ENCODE peak calls at places on chromosomes 7 and 10, in six cellular contexts. B is endothelial cell, H is HL-60, V is colonic mucosa, G is NB4, R is sigmoid colon. N is an unnamed sample.

GRCh38 chr7:96202102-96202501 is 119.8 kb downstream of the SLC25A13 start:
- DNase-seq in B (no peak), H (no peak), V (no peak), G (no peak), R (no peak), N (no peak)

GRCh38 chr7:24334627-24335026 is 50.6 kb downstream of the NPY start:
- DNase-seq in B (no peak), H (no peak), V (no peak), G (no peak), R (no peak), N (no peak)

GRCh38 chr7:130473877-130474276 is 18.0 kb upstream of the MEST start:
- DNase-seq in B (no peak), H (no peak), V (no peak), G (no peak), R (no peak), N (no peak)

GRCh38 chr7:54992876-54993490 is 25.8 kb upstream of the EGFR start:
- DNase-seq in B (no peak), H (no peak), V (no peak), G (peak; percentile 20), R (no peak), N (no peak)

GRCh38 chr10:79046991-79047874 is 21.5 kb upstream of the ZMIZ1 start:
- DNase-seq in B (no peak), H (no peak), V (no peak), G (no peak), R (peak; percentile 62), N (peak; percentile 41)

GRCh38 chr10:19014034-19014433 is 34.6 kb upstream of the MALRD1 start:
- DNase-seq in B (no peak), H (no peak), V (no peak), G (no peak), R (no peak), N (no peak)

GRCh38 chr10:91901784-91902677 is 7.3 kb downstream of the FGFBP3 start:
- DNase-seq in B (no peak), H (peak; percentile 78), V (peak; percentile 32), G (peak; percentile 97), R (no peak), N (no peak)

GRCh38 chr7:122884186-122884585 is 2.1 kb downstream of the CADPS2 start:
- DNase-seq in B (no peak), H (no peak), V (no peak), G (no peak), R (no peak), N (no peak)

GRCh38 chr10:13039761-13040160 is 38.2 kb upstream of the CCDC3 start:
- DNase-seq in B (no peak), H (no peak), V (no peak), G (no peak), R (no peak), N (no peak)

GRCh38 chr7:140640060-140640611 is 477 bp downstream of the DENND2A start:
- DNase-seq in B (peak; percentile 68), H (no peak), V (no peak), G (peak; percentile 17), R (peak; percentile 80), N (no peak)

GRCh38 chr10:131048595-131048994 is 262.9 kb downstream of the TCERG1L start:
- DNase-seq in B (no peak), H (no peak), V (no peak), G (no peak), R (no peak), N (no peak)
- TF ChIP-seq CTCF in B (no peak), H (no peak), V (no peak), G (no peak), R (no peak), N (no peak)

DNA sequence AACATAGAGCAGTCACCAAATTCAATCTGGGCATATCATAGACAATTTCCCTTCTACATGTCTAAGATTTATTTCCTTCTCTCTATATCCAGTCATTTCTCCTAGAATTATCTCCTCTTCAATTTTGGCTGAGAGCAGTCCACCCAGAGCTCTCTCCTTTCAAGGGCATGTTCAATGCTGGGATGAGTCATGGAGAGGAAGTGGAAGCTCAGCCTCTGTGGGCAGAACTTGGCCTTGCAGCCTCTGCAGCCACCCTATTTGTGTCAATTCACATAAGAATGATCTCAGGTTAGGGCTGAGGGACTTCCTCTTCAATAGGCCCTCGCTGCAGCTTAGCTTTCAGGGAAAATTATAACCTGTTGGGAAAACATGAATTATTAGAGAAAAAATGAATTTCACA is 560.8 kb downstream of the POM121L12 start:
- DNase-seq in B (no peak), H (no peak), V (no peak), G (peak; percentile 82), R (no peak), N (no peak)
- TF ChIP-seq CTCF in B (no peak), H (no peak), V (no peak), G (peak; percentile 6), R (peak; percentile 11), N (no peak)

GRCh38 chr7:120089968-120090367 is 183.0 kb upstream of the KCND2 start:
- DNase-seq in B (no peak), H (no peak), V (no peak), G (peak; percentile 54), R (no peak), N (no peak)
- TF ChIP-seq CTCF in B (no peak), H (no peak), V (no peak), G (no peak), R (no peak), N (no peak)

GRCh38 chr10:14296081-14296709 is 34.5 kb downstream of the FRMD4A start:
- DNase-seq in B (no peak), H (no peak), V (no peak), G (no peak), R (no peak), N (peak; percentile 55)

GRCh38 chr10:14304029-14304428 is 26.7 kb downstream of the FRMD4A start:
- DNase-seq in B (no peak), H (no peak), V (no peak), G (no peak), R (no peak), N (no peak)

GRCh38 chr10:14299516-14299915 is 31.2 kb downstream of the FRMD4A start:
- DNase-seq in B (no peak), H (no peak), V (no peak), G (no peak), R (no peak), N (no peak)

GRCh38 chr10:14306201-14306600 is 24.5 kb downstream of the FRMD4A start:
- DNase-seq in B (no peak), H (no peak), V (no peak), G (no peak), R (no peak), N (no peak)

GRCh38 chr10:14302035-14302434 is 28.7 kb downstream of the FRMD4A start:
- DNase-seq in B (no peak), H (no peak), V (no peak), G (no peak), R (no peak), N (no peak)
- TF ChIP-seq CTCF in B (peak; percentile 54), H (no peak), V (no peak), G (no peak), R (no peak), N (peak; percentile 36)

DNA sequence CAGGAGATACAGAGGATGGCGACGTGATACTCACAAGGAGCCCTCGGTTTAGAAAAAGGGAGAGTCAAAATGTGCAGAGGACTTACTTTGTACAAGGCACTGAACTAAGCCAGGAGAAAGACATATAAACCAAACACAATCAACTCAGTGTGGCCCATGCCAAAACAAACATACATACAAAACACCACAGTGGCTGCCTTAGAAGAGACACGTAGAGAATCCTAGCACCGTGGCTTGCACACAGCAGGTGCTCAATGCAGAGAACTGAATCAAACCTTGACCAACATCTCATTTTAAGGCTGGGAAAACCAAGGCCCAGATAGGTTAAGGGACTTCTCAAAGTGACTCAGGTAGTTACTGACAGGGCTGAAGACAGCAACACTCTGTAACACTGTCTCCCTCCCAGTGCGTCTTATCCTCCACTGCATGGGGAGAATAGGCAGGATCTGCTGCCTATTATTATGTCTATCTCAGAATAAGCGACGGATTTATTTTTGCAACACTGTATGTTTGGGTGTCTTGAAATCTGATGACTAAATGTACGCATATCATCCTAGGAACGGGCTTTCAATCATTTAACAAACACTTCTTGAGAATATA is 11.0 kb downstream of the SORBS1 start:
- DNase-seq in B (no peak), H (no peak), V (no peak), G (no peak), R (no peak), N (no peak)
- TF ChIP-seq CTCF in B (no peak), H (no peak), V (no peak), G (no peak), R (no peak), N (no peak)

GRCh38 chr10:49001402-49001801 is 61.8 kb upstream of the LRRC18 start:
- DNase-seq in B (no peak), H (no peak), V (no peak), G (no peak), R (no peak), N (no peak)
- TF ChIP-seq CTCF in B (no peak), H (no peak), V (no peak), G (no peak), R (no peak), N (peak; percentile 19)

GRCh38 chr10:116769791-116770190 is 27.4 kb upstream of the HSPA12A start:
- DNase-seq in B (no peak), H (no peak), V (no peak), G (no peak), R (peak; percentile 59), N (no peak)
- TF ChIP-seq CTCF in B (no peak), H (no peak), V (no peak), G (no peak), R (no peak), N (no peak)

DNA sequence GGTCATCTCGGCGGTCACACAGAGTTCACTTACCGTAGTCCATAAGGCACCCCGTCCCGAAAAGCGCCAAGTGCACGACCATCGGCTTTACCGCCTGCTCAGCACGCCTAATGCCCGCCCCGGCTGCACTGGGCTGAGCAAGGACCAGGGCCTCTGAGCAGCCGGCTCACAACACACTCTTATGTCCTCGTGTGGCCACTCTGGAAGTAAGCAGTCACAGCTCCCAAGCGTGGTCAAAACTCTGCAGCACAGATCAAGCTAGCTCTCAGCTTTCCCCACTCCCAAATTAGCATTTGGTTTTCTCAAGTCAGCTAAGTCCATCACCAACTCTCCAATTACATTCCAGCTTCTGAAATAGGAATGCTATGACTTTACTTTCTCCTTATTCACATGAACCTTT is 57.7 kb downstream of the MAD1L1 start:
- DNase-seq in B (no peak), H (no peak), V (no peak), G (no peak), R (no peak), N (no peak)
- TF ChIP-seq CTCF in B (no peak), H (no peak), V (no peak), G (no peak), R (no peak), N (no peak)

DNA sequence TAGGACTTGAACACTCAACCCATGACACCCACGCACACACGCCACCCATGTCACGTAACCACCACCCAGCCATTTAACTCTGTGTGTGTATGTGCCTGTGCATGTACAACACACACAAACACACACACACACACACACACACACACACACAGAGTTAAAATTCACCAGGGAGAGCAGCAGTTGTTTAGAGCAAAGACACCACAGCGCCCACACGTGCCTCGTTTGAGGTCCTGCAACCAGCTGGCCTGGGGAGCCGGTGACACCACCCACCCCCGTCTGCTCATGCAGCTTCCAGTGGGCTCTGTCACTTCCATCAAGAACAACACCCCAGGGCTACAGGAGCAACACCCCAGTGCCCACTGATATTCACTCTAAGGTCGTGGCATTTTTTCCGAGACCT is 97.4 kb downstream of the ELFN1 start:
- DNase-seq in B (no peak), H (no peak), V (no peak), G (peak; percentile 54), R (no peak), N (no peak)
- TF ChIP-seq CTCF in B (no peak), H (no peak), V (no peak), G (peak; percentile 45), R (no peak), N (no peak)

N was measured in right lobe of liver.